ENCODE peak calls at places on chromosome 22, in seven cellular contexts. One of them, this sample, is unnamed.

GRCh38 chr22:38755155-38755910 is 465 bp downstream of the SUN2 start:
- DNase-seq in DND-41: peak; percentile 51
- DNase-seq in HL-60: peak; percentile 67
- DNase-seq in transverse colon: peak; percentile 95
- DNase-seq in right lobe of liver: peak; percentile 98
- DNase-seq in AG10803: peak; percentile 78
- DNase-seq in heart left ventricle: peak; percentile 95
- DNase-seq in this sample: peak; percentile 73

GRCh38 chr22:45064313-45065268 is 54.8 kb upstream of the PHF21B start:
- DNase-seq in DND-41: peak; percentile 23
- DNase-seq in HL-60: no peak
- DNase-seq in transverse colon: no peak
- DNase-seq in right lobe of liver: no peak
- DNase-seq in AG10803: peak; percentile 63
- DNase-seq in heart left ventricle: no peak
- DNase-seq in this sample: peak; percentile 91

GRCh38 chr22:29454186-29454745 is 15.9 kb downstream of the RFPL1 start:
- DNase-seq in DND-41: no peak
- DNase-seq in HL-60: no peak
- DNase-seq in transverse colon: no peak
- DNase-seq in right lobe of liver: no peak
- DNase-seq in AG10803: no peak
- DNase-seq in heart left ventricle: no peak
- DNase-seq in this sample: no peak

GRCh38 chr22:45889539-45890350 is 87.2 kb downstream of the WNT7B start:
- DNase-seq in DND-41: no peak
- DNase-seq in HL-60: no peak
- DNase-seq in transverse colon: no peak
- DNase-seq in right lobe of liver: peak; percentile 48
- DNase-seq in AG10803: no peak
- DNase-seq in heart left ventricle: peak; percentile 17
- DNase-seq in this sample: no peak

GRCh38 chr22:46064236-46064965 is 85.9 kb upstream of the PPARA start:
- DNase-seq in DND-41: no peak
- DNase-seq in HL-60: no peak
- DNase-seq in transverse colon: peak; percentile 6
- DNase-seq in right lobe of liver: peak; percentile 35
- DNase-seq in AG10803: no peak
- DNase-seq in heart left ventricle: peak; percentile 29
- DNase-seq in this sample: peak; percentile 62

GRCh38 chr22:47115518-47115890 is 353.1 kb downstream of the TBC1D22A start:
- DNase-seq in DND-41: no peak
- DNase-seq in HL-60: no peak
- DNase-seq in transverse colon: no peak
- DNase-seq in right lobe of liver: peak; percentile 37
- DNase-seq in AG10803: no peak
- DNase-seq in heart left ventricle: no peak
- DNase-seq in this sample: no peak

GRCh38 chr22:28670153-28670552 is 9.5 kb downstream of the TTC28 start:
- DNase-seq in DND-41: no peak
- DNase-seq in HL-60: no peak
- DNase-seq in transverse colon: no peak
- DNase-seq in right lobe of liver: no peak
- DNase-seq in AG10803: peak; percentile 71
- DNase-seq in heart left ventricle: no peak
- DNase-seq in this sample: no peak

GRCh38 chr22:28410050-28410816 is 269.4 kb downstream of the TTC28 start:
- DNase-seq in DND-41: no peak
- DNase-seq in HL-60: no peak
- DNase-seq in transverse colon: no peak
- DNase-seq in right lobe of liver: no peak
- DNase-seq in AG10803: peak; percentile 66
- DNase-seq in heart left ventricle: no peak
- DNase-seq in this sample: peak; percentile 71

GRCh38 chr22:42520663-42521546 is 1.3 kb upstream of the RRP7A start:
- DNase-seq in DND-41: no peak
- DNase-seq in HL-60: no peak
- DNase-seq in transverse colon: no peak
- DNase-seq in right lobe of liver: peak; percentile 5
- DNase-seq in AG10803: no peak
- DNase-seq in heart left ventricle: no peak
- DNase-seq in this sample: peak; percentile 22

GRCh38 chr22:23847991-23848864 is 9.4 kb upstream of the DERL3 start:
- DNase-seq in DND-41: no peak
- DNase-seq in HL-60: no peak
- DNase-seq in transverse colon: peak; percentile 56
- DNase-seq in right lobe of liver: no peak
- DNase-seq in AG10803: no peak
- DNase-seq in heart left ventricle: no peak
- DNase-seq in this sample: no peak
- H3K4me3 ChIP-seq in DND-41: no peak overlapping the region
- H3K4me3 ChIP-seq in HL-60: no peak overlapping the region
- H3K4me3 ChIP-seq in transverse colon: no peak overlapping the region
- H3K4me3 ChIP-seq in right lobe of liver: no peak overlapping the region
- H3K4me3 ChIP-seq in AG10803: no peak overlapping the region
- H3K4me3 ChIP-seq in heart left ventricle: no peak overlapping the region
- H3K4me3 ChIP-seq in this sample: no peak overlapping the region

GRCh38 chr22:43833286-43834240 is 21.5 kb upstream of the EFCAB6 start:
- DNase-seq in DND-41: no peak
- DNase-seq in HL-60: no peak
- DNase-seq in transverse colon: no peak
- DNase-seq in right lobe of liver: no peak
- DNase-seq in AG10803: no peak
- DNase-seq in heart left ventricle: no peak
- DNase-seq in this sample: no peak

GRCh38 chr22:43830931-43831560 is 18.9 kb upstream of the EFCAB6 start:
- DNase-seq in DND-41: no peak
- DNase-seq in HL-60: no peak
- DNase-seq in transverse colon: no peak
- DNase-seq in right lobe of liver: no peak
- DNase-seq in AG10803: no peak
- DNase-seq in heart left ventricle: no peak
- DNase-seq in this sample: no peak

GRCh38 chr22:43829904-43830851 is 18.1 kb upstream of the EFCAB6 start:
- DNase-seq in DND-41: no peak
- DNase-seq in HL-60: no peak
- DNase-seq in transverse colon: no peak
- DNase-seq in right lobe of liver: peak; percentile 79
- DNase-seq in AG10803: peak; percentile 86
- DNase-seq in heart left ventricle: peak; percentile 93
- DNase-seq in this sample: peak; percentile 69

GRCh38 chr22:43832393-43833265 is 20.5 kb upstream of the EFCAB6 start:
- DNase-seq in DND-41: no peak
- DNase-seq in HL-60: no peak
- DNase-seq in transverse colon: no peak
- DNase-seq in right lobe of liver: no peak
- DNase-seq in AG10803: no peak
- DNase-seq in heart left ventricle: no peak
- DNase-seq in this sample: no peak

GRCh38 chr22:43831561-43832392 is 19.7 kb upstream of the EFCAB6 start:
- DNase-seq in DND-41: no peak
- DNase-seq in HL-60: no peak
- DNase-seq in transverse colon: no peak
- DNase-seq in right lobe of liver: no peak
- DNase-seq in AG10803: no peak
- DNase-seq in heart left ventricle: no peak
- DNase-seq in this sample: no peak
- TF ChIP-seq CTCF in DND-41: no peak
- TF ChIP-seq CTCF in HL-60: no peak
- TF ChIP-seq CTCF in transverse colon: no peak
- TF ChIP-seq CTCF in right lobe of liver: no peak
- TF ChIP-seq CTCF in AG10803: no peak
- TF ChIP-seq CTCF in heart left ventricle: no peak
- TF ChIP-seq CTCF in this sample: no peak

GRCh38 chr22:49850021-49850911 is 3.4 kb upstream of the ZBED4 start:
- DNase-seq in DND-41: no peak
- DNase-seq in HL-60: no peak
- DNase-seq in transverse colon: no peak
- DNase-seq in right lobe of liver: no peak
- DNase-seq in AG10803: no peak
- DNase-seq in heart left ventricle: no peak
- DNase-seq in this sample: no peak
- H3K4me3 ChIP-seq in DND-41: no peak overlapping the region
- H3K4me3 ChIP-seq in HL-60: no peak overlapping the region
- H3K4me3 ChIP-seq in transverse colon: no peak overlapping the region
- H3K4me3 ChIP-seq in right lobe of liver: no peak overlapping the region
- H3K4me3 ChIP-seq in AG10803: no peak overlapping the region
- H3K4me3 ChIP-seq in heart left ventricle: peak overlapping the region; percentile 54
- H3K4me3 ChIP-seq in this sample: no peak overlapping the region

DNA sequence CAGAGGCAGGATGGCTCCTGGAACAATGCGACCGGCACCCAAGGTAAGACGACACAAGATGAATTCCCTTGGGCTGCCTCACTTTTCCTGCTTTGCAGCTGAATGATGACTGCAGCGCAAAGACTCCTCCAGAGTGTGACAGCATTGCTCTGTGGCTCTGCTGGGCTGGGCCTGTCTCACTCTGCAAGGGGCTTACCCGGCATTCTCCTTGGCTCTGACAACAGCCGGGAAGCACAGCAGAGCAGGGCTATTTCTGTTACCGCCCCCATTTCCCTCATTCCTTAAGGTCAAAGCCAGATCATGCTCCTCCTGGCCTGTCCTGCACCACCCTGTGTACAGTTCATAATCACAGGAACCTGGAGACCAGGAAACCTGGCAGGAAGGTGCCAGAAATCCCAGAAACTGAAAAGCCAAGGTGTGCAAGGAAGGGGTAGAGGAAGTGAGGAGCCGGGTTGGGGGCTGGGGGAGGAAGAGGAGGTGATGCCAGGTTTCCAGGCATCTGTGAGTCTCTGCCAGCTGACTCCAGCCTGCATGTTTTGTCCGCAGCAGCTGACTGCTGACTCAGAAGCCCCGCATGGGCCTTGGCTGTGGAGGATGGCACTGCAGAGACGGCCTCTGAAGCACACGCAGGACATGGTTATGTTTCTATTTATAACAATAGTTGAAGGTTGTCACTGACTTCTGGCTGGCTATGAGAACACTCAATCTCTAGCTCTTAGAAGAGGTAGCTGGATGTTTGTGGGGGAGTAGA is 113.6 kb downstream of the MICAL3 start:
- DNase-seq in DND-41: no peak
- DNase-seq in HL-60: no peak
- DNase-seq in transverse colon: peak; percentile 40
- DNase-seq in right lobe of liver: no peak
- DNase-seq in AG10803: peak; percentile 86
- DNase-seq in heart left ventricle: peak; percentile 91
- DNase-seq in this sample: peak; percentile 90
- TF ChIP-seq CTCF in DND-41: peak; percentile 23
- TF ChIP-seq CTCF in HL-60: no peak
- TF ChIP-seq CTCF in transverse colon: no peak
- TF ChIP-seq CTCF in right lobe of liver: no peak
- TF ChIP-seq CTCF in AG10803: peak; percentile 64
- TF ChIP-seq CTCF in heart left ventricle: peak; percentile 37
- TF ChIP-seq CTCF in this sample: peak; percentile 35

DNA sequence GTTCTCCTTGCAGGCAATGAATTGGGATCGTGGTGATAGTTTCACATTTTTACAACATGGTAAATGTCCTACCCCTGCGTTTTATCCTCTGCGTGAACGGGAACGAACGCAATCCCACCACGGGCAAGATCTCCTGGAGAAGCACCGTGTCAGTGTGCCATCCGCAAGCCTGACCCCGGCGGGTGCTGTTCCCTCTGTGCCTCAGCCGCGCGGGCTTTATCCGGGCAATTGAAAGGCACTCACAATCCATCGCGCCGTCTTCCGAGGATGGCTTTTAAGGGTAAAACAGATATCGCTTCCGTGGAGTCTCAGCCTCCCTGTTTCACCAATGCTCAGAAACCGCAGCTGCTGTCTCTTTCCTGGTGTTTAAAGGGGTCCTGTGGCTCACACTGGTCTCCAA is 1387.5 kb downstream of the BRD1 start:
- DNase-seq in DND-41: no peak
- DNase-seq in HL-60: no peak
- DNase-seq in transverse colon: no peak
- DNase-seq in right lobe of liver: peak; percentile 42
- DNase-seq in AG10803: no peak
- DNase-seq in heart left ventricle: no peak
- DNase-seq in this sample: no peak
- H3K4me3 ChIP-seq in DND-41: no peak overlapping the region
- H3K4me3 ChIP-seq in HL-60: no peak overlapping the region
- H3K4me3 ChIP-seq in transverse colon: no peak overlapping the region
- H3K4me3 ChIP-seq in right lobe of liver: no peak overlapping the region
- H3K4me3 ChIP-seq in AG10803: no peak overlapping the region
- H3K4me3 ChIP-seq in heart left ventricle: no peak overlapping the region
- H3K4me3 ChIP-seq in this sample: no peak overlapping the region

GRCh38 chr22:36977401-36977861 is 41.8 kb downstream of the TST start:
- DNase-seq in DND-41: peak; percentile 61
- DNase-seq in HL-60: no peak
- DNase-seq in transverse colon: peak; percentile 86
- DNase-seq in right lobe of liver: peak; percentile 72
- DNase-seq in AG10803: peak; percentile 25
- DNase-seq in heart left ventricle: peak; percentile 61
- DNase-seq in this sample: peak; percentile 7
- TF ChIP-seq CTCF in DND-41: peak; percentile 66
- TF ChIP-seq CTCF in HL-60: no peak
- TF ChIP-seq CTCF in transverse colon: peak; percentile 35
- TF ChIP-seq CTCF in right lobe of liver: peak; percentile 9
- TF ChIP-seq CTCF in AG10803: peak; percentile 44
- TF ChIP-seq CTCF in heart left ventricle: no peak
- TF ChIP-seq CTCF in this sample: peak; percentile 20

GRCh38 chr22:40215266-40215665 is 37.5 kb downstream of the TNRC6B start:
- DNase-seq in DND-41: no peak
- DNase-seq in HL-60: peak; percentile 80
- DNase-seq in transverse colon: no peak
- DNase-seq in right lobe of liver: no peak
- DNase-seq in AG10803: peak; percentile 64
- DNase-seq in heart left ventricle: peak; percentile 61
- DNase-seq in this sample: no peak
- H3K4me3 ChIP-seq in DND-41: no peak overlapping the region
- H3K4me3 ChIP-seq in HL-60: no peak overlapping the region
- H3K4me3 ChIP-seq in transverse colon: no peak overlapping the region
- H3K4me3 ChIP-seq in right lobe of liver: no peak overlapping the region
- H3K4me3 ChIP-seq in AG10803: no peak overlapping the region
- H3K4me3 ChIP-seq in heart left ventricle: no peak overlapping the region
- H3K4me3 ChIP-seq in this sample: no peak overlapping the region

DNA sequence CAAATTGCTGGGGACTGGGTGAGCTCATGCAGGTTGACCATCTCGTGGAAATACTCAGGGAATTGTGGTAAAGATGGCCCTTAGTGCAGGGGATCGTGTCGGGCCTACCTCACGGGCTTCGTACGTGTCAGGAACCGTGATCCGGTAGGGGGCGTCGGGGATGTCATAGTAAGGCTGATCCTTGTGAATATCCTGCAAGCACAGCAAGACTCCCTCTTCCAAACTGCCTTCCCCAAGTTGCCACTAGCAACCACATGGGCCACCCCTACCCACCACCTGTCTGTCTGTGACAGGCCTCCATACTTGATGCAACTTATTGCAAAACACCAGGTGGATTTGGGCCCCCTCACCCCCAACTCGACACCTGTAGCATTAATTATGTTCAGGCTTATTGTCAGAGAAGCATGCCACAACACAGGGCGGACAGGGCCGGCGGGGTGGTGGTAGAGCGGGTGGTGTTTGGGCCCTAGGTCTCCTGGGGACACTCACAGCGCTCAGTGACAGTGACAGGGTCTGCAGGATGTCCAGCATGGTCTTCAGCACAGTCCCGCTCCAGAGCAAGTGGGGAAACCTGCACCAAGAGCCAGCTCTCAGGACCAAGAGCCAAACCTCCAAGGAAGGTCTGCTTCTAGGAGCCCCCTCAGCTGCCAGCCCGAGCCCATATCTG is 22.6 kb upstream of the SERPIND1 start:
- DNase-seq in DND-41: no peak
- DNase-seq in HL-60: no peak
- DNase-seq in transverse colon: no peak
- DNase-seq in right lobe of liver: peak; percentile 40
- DNase-seq in AG10803: no peak
- DNase-seq in heart left ventricle: no peak
- DNase-seq in this sample: no peak
- TF ChIP-seq CTCF in DND-41: no peak
- TF ChIP-seq CTCF in HL-60: no peak
- TF ChIP-seq CTCF in transverse colon: no peak
- TF ChIP-seq CTCF in right lobe of liver: no peak
- TF ChIP-seq CTCF in AG10803: no peak
- TF ChIP-seq CTCF in heart left ventricle: no peak
- TF ChIP-seq CTCF in this sample: no peak

This sample was measured in fibroblast of mammary gland.